ENCODE peak calls at places on chromosome X, in nine cellular contexts. One of them, this sample, is unnamed.

GRCh38 chrX:46587753-46588171 is 14.2 kb downstream of the CHST7 start:
- DNase-seq in HCT116: no peak
- DNase-seq in astrocyte of the spinal cord: peak; percentile 27
- DNase-seq in fibroblast of pulmonary artery: peak; percentile 62
- DNase-seq in IMR-90: no peak
- DNase-seq in OCI-LY7: no peak
- DNase-seq in colonic mucosa: no peak
- DNase-seq in RPMI8226: no peak
- DNase-seq in left lung: no peak
- DNase-seq in this sample: no peak

GRCh38 chrX:55919367-55920221 is 202.0 kb downstream of the RRAGB start:
- DNase-seq in HCT116: no peak
- DNase-seq in astrocyte of the spinal cord: no peak
- DNase-seq in fibroblast of pulmonary artery: no peak
- DNase-seq in IMR-90: no peak
- DNase-seq in OCI-LY7: peak; percentile 68
- DNase-seq in colonic mucosa: no peak
- DNase-seq in RPMI8226: peak; percentile 89
- DNase-seq in left lung: no peak
- DNase-seq in this sample: no peak

GRCh38 chrX:108439434-108439883 is at the start of gene COL4A5:
- DNase-seq in HCT116: peak; percentile 80
- DNase-seq in astrocyte of the spinal cord: peak; percentile 90
- DNase-seq in fibroblast of pulmonary artery: peak; percentile 92
- DNase-seq in IMR-90: peak; percentile 80
- DNase-seq in OCI-LY7: no peak
- DNase-seq in colonic mucosa: no peak
- DNase-seq in RPMI8226: no peak
- DNase-seq in left lung: peak; percentile 39
- DNase-seq in this sample: no peak

GRCh38 chrX:78199851-78200250 is 60.4 kb upstream of the TAF9B start:
- DNase-seq in HCT116: peak; percentile 8
- DNase-seq in astrocyte of the spinal cord: peak; percentile 0
- DNase-seq in fibroblast of pulmonary artery: peak; percentile 31
- DNase-seq in IMR-90: peak; percentile 8
- DNase-seq in OCI-LY7: peak; percentile 24
- DNase-seq in colonic mucosa: no peak
- DNase-seq in RPMI8226: peak; percentile 25
- DNase-seq in left lung: no peak
- DNase-seq in this sample: peak; percentile 38

GRCh38 chrX:48664156-48664555 is 19.4 kb upstream of the WAS start:
- DNase-seq in HCT116: no peak
- DNase-seq in astrocyte of the spinal cord: no peak
- DNase-seq in fibroblast of pulmonary artery: no peak
- DNase-seq in IMR-90: no peak
- DNase-seq in OCI-LY7: no peak
- DNase-seq in colonic mucosa: no peak
- DNase-seq in RPMI8226: no peak
- DNase-seq in left lung: no peak
- DNase-seq in this sample: no peak

GRCh38 chrX:16931371-16931770 is 15.1 kb upstream of the REPS2 start:
- DNase-seq in HCT116: no peak
- DNase-seq in astrocyte of the spinal cord: no peak
- DNase-seq in fibroblast of pulmonary artery: no peak
- DNase-seq in IMR-90: no peak
- DNase-seq in OCI-LY7: no peak
- DNase-seq in colonic mucosa: no peak
- DNase-seq in RPMI8226: peak; percentile 25
- DNase-seq in left lung: no peak
- DNase-seq in this sample: no peak

GRCh38 chrX:71622347-71623104 is 4.2 kb upstream of the CXCR3 start:
- DNase-seq in HCT116: peak; percentile 19
- DNase-seq in astrocyte of the spinal cord: peak; percentile 38
- DNase-seq in fibroblast of pulmonary artery: peak; percentile 77
- DNase-seq in IMR-90: peak; percentile 57
- DNase-seq in OCI-LY7: peak; percentile 76
- DNase-seq in colonic mucosa: peak; percentile 85
- DNase-seq in RPMI8226: peak; percentile 94
- DNase-seq in left lung: peak; percentile 80
- DNase-seq in this sample: peak; percentile 60

GRCh38 chrX:29662759-29663503 is 552.4 kb upstream of the MAGEB2 start:
- DNase-seq in HCT116: no peak
- DNase-seq in astrocyte of the spinal cord: peak; percentile 94
- DNase-seq in fibroblast of pulmonary artery: peak; percentile 87
- DNase-seq in IMR-90: peak; percentile 98
- DNase-seq in OCI-LY7: no peak
- DNase-seq in colonic mucosa: no peak
- DNase-seq in RPMI8226: no peak
- DNase-seq in left lung: no peak
- DNase-seq in this sample: no peak

GRCh38 chrX:13646154-13646549 is 6.8 kb upstream of the TCEANC start:
- DNase-seq in HCT116: peak; percentile 24
- DNase-seq in astrocyte of the spinal cord: peak; percentile 57
- DNase-seq in fibroblast of pulmonary artery: peak; percentile 71
- DNase-seq in IMR-90: peak; percentile 65
- DNase-seq in OCI-LY7: peak; percentile 28
- DNase-seq in colonic mucosa: peak; percentile 64
- DNase-seq in RPMI8226: peak; percentile 52
- DNase-seq in left lung: peak; percentile 47
- DNase-seq in this sample: no peak

GRCh38 chrX:39613508-39613921 is 484.2 kb downstream of the BCOR start:
- DNase-seq in HCT116: no peak
- DNase-seq in astrocyte of the spinal cord: peak; percentile 1
- DNase-seq in fibroblast of pulmonary artery: peak; percentile 10
- DNase-seq in IMR-90: no peak
- DNase-seq in OCI-LY7: peak; percentile 5
- DNase-seq in colonic mucosa: peak; percentile 46
- DNase-seq in RPMI8226: no peak
- DNase-seq in left lung: no peak
- DNase-seq in this sample: no peak

GRCh38 chrX:6954836-6955235 is 192.7 kb upstream of the STS start:
- DNase-seq in HCT116: no peak
- DNase-seq in astrocyte of the spinal cord: no peak
- DNase-seq in fibroblast of pulmonary artery: no peak
- DNase-seq in IMR-90: no peak
- DNase-seq in OCI-LY7: no peak
- DNase-seq in colonic mucosa: no peak
- DNase-seq in RPMI8226: no peak
- DNase-seq in left lung: no peak
- DNase-seq in this sample: no peak

GRCh38 chrX:108072746-108073145 is 18.6 kb downstream of the PSMD10 start:
- DNase-seq in HCT116: no peak
- DNase-seq in astrocyte of the spinal cord: peak; percentile 76
- DNase-seq in fibroblast of pulmonary artery: no peak
- DNase-seq in IMR-90: peak; percentile 68
- DNase-seq in OCI-LY7: no peak
- DNase-seq in colonic mucosa: no peak
- DNase-seq in RPMI8226: no peak
- DNase-seq in left lung: no peak
- DNase-seq in this sample: no peak

GRCh38 chrX:124086411-124086810 is 124.9 kb downstream of the STAG2 start:
- DNase-seq in HCT116: no peak
- DNase-seq in astrocyte of the spinal cord: no peak
- DNase-seq in fibroblast of pulmonary artery: no peak
- DNase-seq in IMR-90: no peak
- DNase-seq in OCI-LY7: no peak
- DNase-seq in colonic mucosa: no peak
- DNase-seq in RPMI8226: peak; percentile 47
- DNase-seq in left lung: no peak
- DNase-seq in this sample: peak; percentile 3

GRCh38 chrX:97322401-97322800 is 438.7 kb downstream of the RPA4 start:
- DNase-seq in HCT116: no peak
- DNase-seq in astrocyte of the spinal cord: no peak
- DNase-seq in fibroblast of pulmonary artery: no peak
- DNase-seq in IMR-90: peak; percentile 51
- DNase-seq in OCI-LY7: no peak
- DNase-seq in colonic mucosa: no peak
- DNase-seq in RPMI8226: no peak
- DNase-seq in left lung: no peak
- DNase-seq in this sample: no peak

GRCh38 chrX:104789784-104790183 is 223.8 kb downstream of the IL1RAPL2 start:
- DNase-seq in HCT116: no peak
- DNase-seq in astrocyte of the spinal cord: no peak
- DNase-seq in fibroblast of pulmonary artery: no peak
- DNase-seq in IMR-90: no peak
- DNase-seq in OCI-LY7: no peak
- DNase-seq in colonic mucosa: no peak
- DNase-seq in RPMI8226: no peak
- DNase-seq in left lung: no peak
- DNase-seq in this sample: no peak

GRCh38 chrX:101219840-101220191 is 230 bp downstream of the DRP2 start:
- DNase-seq in HCT116: no peak
- DNase-seq in astrocyte of the spinal cord: peak; percentile 62
- DNase-seq in fibroblast of pulmonary artery: peak; percentile 71
- DNase-seq in IMR-90: peak; percentile 71
- DNase-seq in OCI-LY7: no peak
- DNase-seq in colonic mucosa: no peak
- DNase-seq in RPMI8226: no peak
- DNase-seq in left lung: no peak
- DNase-seq in this sample: no peak

GRCh38 chrX:68462653-68463052 is 29.4 kb upstream of the OPHN1 start:
- DNase-seq in HCT116: peak; percentile 7
- DNase-seq in astrocyte of the spinal cord: peak; percentile 38
- DNase-seq in fibroblast of pulmonary artery: peak; percentile 63
- DNase-seq in IMR-90: peak; percentile 47
- DNase-seq in OCI-LY7: peak; percentile 14
- DNase-seq in colonic mucosa: no peak
- DNase-seq in RPMI8226: peak; percentile 44
- DNase-seq in left lung: no peak
- DNase-seq in this sample: peak; percentile 40

GRCh38 chrX:130245441-130245840 is 23.3 kb downstream of the ZNF280C start:
- DNase-seq in HCT116: no peak
- DNase-seq in astrocyte of the spinal cord: peak; percentile 56
- DNase-seq in fibroblast of pulmonary artery: peak; percentile 51
- DNase-seq in IMR-90: peak; percentile 78
- DNase-seq in OCI-LY7: no peak
- DNase-seq in colonic mucosa: no peak
- DNase-seq in RPMI8226: no peak
- DNase-seq in left lung: no peak
- DNase-seq in this sample: no peak

GRCh38 chrX:125736008-125736729 is 416.5 kb downstream of the TEX13C start:
- DNase-seq in HCT116: no peak
- DNase-seq in astrocyte of the spinal cord: no peak
- DNase-seq in fibroblast of pulmonary artery: no peak
- DNase-seq in IMR-90: no peak
- DNase-seq in OCI-LY7: no peak
- DNase-seq in colonic mucosa: no peak
- DNase-seq in RPMI8226: no peak
- DNase-seq in left lung: no peak
- DNase-seq in this sample: no peak

GRCh38 chrX:103678199-103678993 is 8.1 kb downstream of the MORF4L2 start:
- DNase-seq in HCT116: no peak
- DNase-seq in astrocyte of the spinal cord: no peak
- DNase-seq in fibroblast of pulmonary artery: peak; percentile 55
- DNase-seq in IMR-90: peak; percentile 78
- DNase-seq in OCI-LY7: no peak
- DNase-seq in colonic mucosa: no peak
- DNase-seq in RPMI8226: no peak
- DNase-seq in left lung: no peak
- DNase-seq in this sample: no peak

GRCh38 chrX:15834051-15834450 is 20.6 kb downstream of the AP1S2 start:
- DNase-seq in HCT116: no peak
- DNase-seq in astrocyte of the spinal cord: no peak
- DNase-seq in fibroblast of pulmonary artery: no peak
- DNase-seq in IMR-90: no peak
- DNase-seq in OCI-LY7: no peak
- DNase-seq in colonic mucosa: no peak
- DNase-seq in RPMI8226: no peak
- DNase-seq in left lung: no peak
- DNase-seq in this sample: no peak